ENCODE peak calls at places on chromosomes 7 and 10, in six cellular contexts. One of them, this sample, is unnamed.
A peak's percentile ranks its signal among the peaks of the same experiment; 100 is the strongest.

GRCh38 chr7:117176311-117176710 is 146.5 kb downstream of the WNT2 start:
- DNase-seq in HTR-8/SVneo: no peak
- DNase-seq in foreskin keratinocyte: no peak
- DNase-seq in NCI-H1436: no peak
- DNase-seq in stimulated activated CD4-positive, alpha-beta T cell treated with anti-CD3 and anti-CD28 coated beads, Interleukin-1b, Interleukin-23, amount 100 ng/mL, for 24 hours: no peak
- DNase-seq in iPS-NIHi11: no peak
- DNase-seq in this sample: no peak

GRCh38 chr7:51613911-51614344 is 297.3 kb upstream of the COBL start:
- DNase-seq in HTR-8/SVneo: no peak
- DNase-seq in foreskin keratinocyte: no peak
- DNase-seq in NCI-H1436: no peak
- DNase-seq in stimulated activated CD4-positive, alpha-beta T cell treated with anti-CD3 and anti-CD28 coated beads, Interleukin-1b, Interleukin-23, amount 100 ng/mL, for 24 hours: no peak
- DNase-seq in iPS-NIHi11: no peak
- DNase-seq in this sample: no peak

GRCh38 chr7:151793531-151793935 is 83.4 kb downstream of the PRKAG2 start:
- DNase-seq in HTR-8/SVneo: no peak
- DNase-seq in foreskin keratinocyte: no peak
- DNase-seq in NCI-H1436: no peak
- DNase-seq in stimulated activated CD4-positive, alpha-beta T cell treated with anti-CD3 and anti-CD28 coated beads, Interleukin-1b, Interleukin-23, amount 100 ng/mL, for 24 hours: no peak
- DNase-seq in iPS-NIHi11: no peak
- DNase-seq in this sample: no peak

GRCh38 chr7:106071356-106071998 is 40.6 kb downstream of the SYPL1 start:
- DNase-seq in HTR-8/SVneo: no peak
- DNase-seq in foreskin keratinocyte: peak; percentile 90
- DNase-seq in NCI-H1436: no peak
- DNase-seq in stimulated activated CD4-positive, alpha-beta T cell treated with anti-CD3 and anti-CD28 coated beads, Interleukin-1b, Interleukin-23, amount 100 ng/mL, for 24 hours: peak; percentile 11
- DNase-seq in iPS-NIHi11: no peak
- DNase-seq in this sample: no peak

GRCh38 chr10:70985824-70986336 is 97.5 kb upstream of the PCBD1 start:
- DNase-seq in HTR-8/SVneo: no peak
- DNase-seq in foreskin keratinocyte: peak; percentile 31
- DNase-seq in NCI-H1436: peak; percentile 61
- DNase-seq in stimulated activated CD4-positive, alpha-beta T cell treated with anti-CD3 and anti-CD28 coated beads, Interleukin-1b, Interleukin-23, amount 100 ng/mL, for 24 hours: no peak
- DNase-seq in iPS-NIHi11: peak; percentile 26
- DNase-seq in this sample: no peak

GRCh38 chr10:74175510-74176379 is 24.7 kb downstream of the ADK start:
- DNase-seq in HTR-8/SVneo: no peak
- DNase-seq in foreskin keratinocyte: no peak
- DNase-seq in NCI-H1436: no peak
- DNase-seq in stimulated activated CD4-positive, alpha-beta T cell treated with anti-CD3 and anti-CD28 coated beads, Interleukin-1b, Interleukin-23, amount 100 ng/mL, for 24 hours: no peak
- DNase-seq in iPS-NIHi11: no peak
- DNase-seq in this sample: no peak

GRCh38 chr10:44857363-44858016 is 53.6 kb upstream of the TMEM72 start:
- DNase-seq in HTR-8/SVneo: peak; percentile 84
- DNase-seq in foreskin keratinocyte: peak; percentile 6
- DNase-seq in NCI-H1436: peak; percentile 15
- DNase-seq in stimulated activated CD4-positive, alpha-beta T cell treated with anti-CD3 and anti-CD28 coated beads, Interleukin-1b, Interleukin-23, amount 100 ng/mL, for 24 hours: no peak
- DNase-seq in iPS-NIHi11: peak; percentile 87
- DNase-seq in this sample: no peak

GRCh38 chr10:27157150-27157549 is 2.0 kb downstream of the MASTL start:
- DNase-seq in HTR-8/SVneo: no peak
- DNase-seq in foreskin keratinocyte: no peak
- DNase-seq in NCI-H1436: no peak
- DNase-seq in stimulated activated CD4-positive, alpha-beta T cell treated with anti-CD3 and anti-CD28 coated beads, Interleukin-1b, Interleukin-23, amount 100 ng/mL, for 24 hours: no peak
- DNase-seq in iPS-NIHi11: no peak
- DNase-seq in this sample: no peak

GRCh38 chr10:89946106-89946505 is 244.7 kb downstream of the KIF20B start:
- DNase-seq in HTR-8/SVneo: no peak
- DNase-seq in foreskin keratinocyte: no peak
- DNase-seq in NCI-H1436: no peak
- DNase-seq in stimulated activated CD4-positive, alpha-beta T cell treated with anti-CD3 and anti-CD28 coated beads, Interleukin-1b, Interleukin-23, amount 100 ng/mL, for 24 hours: no peak
- DNase-seq in iPS-NIHi11: no peak
- DNase-seq in this sample: no peak

GRCh38 chr10:121580276-121581116 is 17.7 kb downstream of the FGFR2 start:
- DNase-seq in HTR-8/SVneo: no peak
- DNase-seq in foreskin keratinocyte: peak; percentile 40
- DNase-seq in NCI-H1436: no peak
- DNase-seq in stimulated activated CD4-positive, alpha-beta T cell treated with anti-CD3 and anti-CD28 coated beads, Interleukin-1b, Interleukin-23, amount 100 ng/mL, for 24 hours: no peak
- DNase-seq in iPS-NIHi11: peak; percentile 82
- DNase-seq in this sample: no peak

GRCh38 chr7:911791-912480 is 35.6 kb downstream of the GET4 start:
- DNase-seq in HTR-8/SVneo: no peak
- DNase-seq in foreskin keratinocyte: no peak
- DNase-seq in NCI-H1436: no peak
- DNase-seq in stimulated activated CD4-positive, alpha-beta T cell treated with anti-CD3 and anti-CD28 coated beads, Interleukin-1b, Interleukin-23, amount 100 ng/mL, for 24 hours: no peak
- DNase-seq in iPS-NIHi11: no peak
- DNase-seq in this sample: no peak